ENCODE peak calls at places on chromosomes 13 and 19, in eight cellular contexts. V is NCI-H2081; F is activated naive CD8-positive, alpha-beta T cell treated with anti-CD3 and anti-CD28 coated beads, Interleukin-2, amount 50 U/mL, for 24 hours; E is astrocyte of the cerebellum; H is osteocyte; Y is stimulated activated CD4-positive, alpha-beta T cell treated with anti-CD3 and anti-CD28 coated beads, Interleukin-12 subunit alpha, Interleukin-12 subunit beta, amount 100 ng/mL, for 4 hours; C is T47D; K is A549. S is an unnamed sample.

GRCh38 chr13:101298517-101298916 is 117.8 kb downstream of the NALCN start:
- DNase-seq in V (no peak), F (no peak), E (no peak), H (no peak), Y (no peak), C (no peak), K (no peak), S (no peak)

GRCh38 chr13:32932376-32932775 is 83.8 kb upstream of the KL start:
- DNase-seq in V (no peak), F (no peak), E (no peak), H (no peak), Y (no peak), C (no peak), K (no peak), S (no peak)

GRCh38 chr13:104984296-104984818 is 1551.1 kb downstream of the EFNB2 start:
- DNase-seq in V (peak; percentile 10), F (peak; percentile 27), E (peak; percentile 84), H (no peak), Y (no peak), C (no peak), K (no peak), S (peak; percentile 60)

GRCh38 chr13:75417006-75417384 is 65.0 kb downstream of the TBC1D4 start:
- DNase-seq in V (no peak), F (no peak), E (no peak), H (no peak), Y (no peak), C (no peak), K (no peak), S (no peak)

GRCh38 chr19:1220452-1221037 is 15.0 kb downstream of the STK11 start:
- DNase-seq in V (no peak), F (no peak), E (no peak), H (no peak), Y (no peak), C (no peak), K (peak; percentile 50), S (no peak)

GRCh38 chr13:98761126-98761978 is 8.9 kb upstream of the SLC15A1 start:
- DNase-seq in V (no peak), F (no peak), E (peak; percentile 28), H (no peak), Y (no peak), C (no peak), K (no peak), S (no peak)

GRCh38 chr13:46622918-46623256 is 69.9 kb downstream of the LRCH1 start:
- DNase-seq in V (peak; percentile 91), F (no peak), E (peak; percentile 38), H (no peak), Y (no peak), C (no peak), K (no peak), S (peak; percentile 43)

GRCh38 chr13:94886191-94886590 is 173.8 kb upstream of the SOX21 start:
- DNase-seq in V (no peak), F (no peak), E (peak; percentile 15), H (no peak), Y (no peak), C (no peak), K (no peak), S (peak; percentile 51)

GRCh38 chr13:45683701-45684100 is 18.4 kb upstream of the CBY2 start:
- DNase-seq in V (no peak), F (no peak), E (no peak), H (no peak), Y (no peak), C (no peak), K (no peak), S (no peak)

GRCh38 chr19:19386373-19386869 is 19.1 kb upstream of the GATAD2A start:
- DNase-seq in V (no peak), F (no peak), E (no peak), H (no peak), Y (no peak), C (no peak), K (no peak), S (no peak)